ENCODE peak calls at places on chromosomes 1 and 21, in five cellular contexts. K is AG09319, O is endothelial cell, C is PC-3, H is adrenal gland. V is an unnamed sample.

GRCh38 chr1:147515046-147515869 is 26.0 kb upstream of the BCL9 start:
- DNase-seq in C (peak), H (no peak), K (no peak), O (peak), V (no peak)

GRCh38 chr1:47676311-47677054 is 238.6 kb downstream of the FOXD2 start:
- DNase-seq in C (no peak), K (no peak), O (no peak), H (peak), V (no peak)

GRCh38 chr1:232322162-232322734 is 307.7 kb downstream of the SIPA1L2 start:
- DNase-seq in O (no peak), C (peak), K (no peak), H (no peak), V (no peak)

GRCh38 chr21:28016571-28016970 is 976.1 kb downstream of the LTN1 start:
- DNase-seq in O (no peak), K (no peak), C (no peak), H (no peak), V (no peak)

GRCh38 chr1:25772164-25772563 is 27.8 kb upstream of the SELENON start:
- DNase-seq in C (no peak), O (no peak), K (no peak), H (no peak), V (no peak)

GRCh38 chr1:203765029-203765837 is at the start of gene LAX1:
- DNase-seq in H (no peak), C (no peak), O (no peak), K (no peak), V (no peak)

GRCh38 chr1:81119319-81119718 is 681.4 kb upstream of the ADGRL2 start:
- DNase-seq in C (no peak), H (no peak), K (no peak), O (no peak), V (no peak)

GRCh38 chr21:44338971-44339910 is at the start of gene CFAP410:
- DNase-seq in C (peak), O (peak), K (peak), H (peak), V (peak)

GRCh38 chr1:15328785-15329480 is 80.8 kb upstream of the EFHD2 start:
- DNase-seq in C (no peak), O (no peak), K (no peak), H (peak), V (no peak)

GRCh38 chr1:184973308-184974085 is 811 bp downstream of the NIBAN1 start:
- DNase-seq in K (peak), H (peak), C (peak), O (peak), V (peak)

GRCh38 chr1:224481601-224482000 is 47.0 kb upstream of the WDR26 start:
- DNase-seq in H (no peak), C (no peak), K (no peak), O (no peak), V (no peak)

GRCh38 chr1:239976130-239976968 is 115.3 kb upstream of the FMN2 start:
- DNase-seq in H (peak), C (peak), O (peak), K (peak), V (peak)

GRCh38 chr1:192713921-192714320 is 78.0 kb downstream of the RGS13 start:
- DNase-seq in H (no peak), O (no peak), K (no peak), C (no peak), V (no peak)

GRCh38 chr1:150006881-150007401 is 3.6 kb downstream of the OTUD7B start:
- DNase-seq in H (no peak), K (no peak), C (peak), O (no peak), V (no peak)

GRCh38 chr1:26529655-26530539 is at the start of gene RPS6KA1:
- DNase-seq in C (peak), O (peak), K (no peak), H (peak), V (peak)

GRCh38 chr21:28811860-28812259 is 180.8 kb downstream of the LTN1 start:
- DNase-seq in K (no peak), O (no peak), H (no peak), C (no peak), V (no peak)

GRCh38 chr1:200483491-200484143 is 73.8 kb upstream of the ZNF281 start:
- DNase-seq in K (peak), H (peak), O (no peak), C (peak), V (no peak)

DNA sequence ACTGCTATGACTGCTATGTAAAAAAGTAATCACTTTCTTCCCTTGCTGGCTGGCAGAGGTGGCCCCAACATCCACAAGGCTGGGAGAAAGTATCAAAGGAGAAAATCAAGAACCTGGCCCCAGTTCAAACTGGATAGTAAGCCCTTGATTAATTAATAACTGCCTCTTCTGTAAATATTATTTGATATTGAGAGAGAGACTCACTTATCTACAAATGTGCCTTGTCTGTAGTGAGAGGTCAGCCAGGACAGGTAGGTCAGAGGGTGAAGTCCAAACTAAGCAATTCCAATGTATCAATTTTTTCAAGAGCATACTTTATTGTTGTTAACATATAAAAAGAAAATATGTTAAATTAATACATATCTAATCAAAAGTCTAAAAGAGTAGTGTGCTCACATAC is 23.8 kb upstream of the TARBP1 start:
- DNase-seq in C (no peak), K (no peak), H (no peak), O (no peak), V (no peak)
- TF ChIP-seq CTCF in C (no peak), K (no peak), H (no peak), O (no peak), V (no peak)

GRCh38 chr1:155226910-155227260 is 18.4 kb downstream of the MTX1 start:
- DNase-seq in K (no peak), O (peak), H (peak), C (peak), V (peak)
- TF ChIP-seq CTCF in K (no peak), O (peak), H (no peak), C (peak), V (peak)

DNA sequence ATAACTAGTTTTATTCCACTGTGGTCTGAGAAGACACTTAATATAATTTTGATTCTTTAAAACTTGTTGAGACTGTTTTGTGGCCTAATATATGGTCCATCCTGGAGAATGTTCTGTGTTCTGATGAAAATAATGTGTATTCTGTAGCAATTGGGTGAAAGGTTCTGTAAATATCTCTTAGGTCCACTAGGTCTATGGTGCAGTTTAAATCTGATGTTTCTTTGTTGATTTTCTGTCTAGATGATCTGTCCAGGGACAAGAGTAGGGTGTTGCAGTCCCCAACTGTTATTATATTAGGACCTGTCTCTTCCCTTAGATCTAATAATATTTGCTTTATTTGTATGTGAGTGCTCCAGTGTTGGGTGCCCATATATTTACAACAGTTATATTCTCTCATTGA is 33.9 kb upstream of the PM20D1 start:
- DNase-seq in O (no peak), H (no peak), K (no peak), C (no peak), V (no peak)
- TF ChIP-seq CTCF in O (no peak), H (no peak), K (no peak), C (no peak), V (no peak)

GRCh38 chr1:155137129-155137528 is 1.5 kb downstream of the SLC50A1 start:
- DNase-seq in C (no peak), O (no peak), H (no peak), K (no peak), V (no peak)
- TF ChIP-seq CTCF in C (no peak), O (no peak), H (no peak), K (no peak), V (no peak)

DNA sequence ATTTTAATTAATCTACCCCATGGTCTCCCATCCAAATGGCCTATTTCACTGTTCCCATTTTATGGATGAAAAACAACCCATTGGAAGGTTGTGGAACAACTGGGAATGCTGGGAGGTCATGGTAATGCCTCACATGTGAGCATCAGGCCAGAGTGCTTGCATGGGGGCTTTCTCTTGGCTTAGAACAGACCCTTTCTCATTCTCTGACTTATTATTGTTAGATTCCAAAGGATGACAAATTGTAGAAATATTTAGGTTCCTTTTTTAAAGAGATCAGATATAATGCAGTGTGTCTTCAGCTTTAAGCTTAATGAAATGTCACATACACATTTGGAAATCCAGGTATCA is 622.3 kb upstream of the PKN2 start:
- DNase-seq in H (no peak), K (no peak), O (no peak), C (no peak), V (no peak)
- TF ChIP-seq CTCF in H (no peak), K (no peak), O (peak), C (peak), V (peak)

GRCh38 chr1:84541679-84542078 is 32.6 kb downstream of the CTBS start:
- DNase-seq in O (no peak), K (no peak), C (peak), H (no peak), V (no peak)
- TF ChIP-seq CTCF in O (no peak), K (peak), C (peak), H (no peak), V (no peak)

GRCh38 chr1:67551375-67551774 is 121.2 kb upstream of the SERBP1 start:
- DNase-seq in O (no peak), H (no peak), K (no peak), C (no peak), V (no peak)
- TF ChIP-seq CTCF in O (no peak), H (no peak), K (no peak), C (no peak), V (no peak)

GRCh38 chr1:216032284-216032683 is 391.0 kb downstream of the USH2A start:
- DNase-seq in K (no peak), C (no peak), H (no peak), O (no peak), V (no peak)

GRCh38 chr1:216032977-216033376 is 390.3 kb downstream of the USH2A start:
- DNase-seq in H (no peak), O (no peak), C (no peak), K (no peak), V (no peak)

GRCh38 chr1:216028630-216029029 is 394.6 kb downstream of the USH2A start:
- DNase-seq in C (no peak), K (no peak), H (no peak), O (no peak), V (no peak)

GRCh38 chr1:216034506-216034905 is 388.7 kb downstream of the USH2A start:
- DNase-seq in H (no peak), K (no peak), C (peak), O (peak), V (no peak)
- TF ChIP-seq CTCF in H (no peak), K (peak), C (peak), O (peak), V (peak)

GRCh38 chr1:172416482-172417035 is 3.9 kb upstream of the C1orf105 start:
- DNase-seq in O (no peak), H (no peak), C (no peak), K (no peak), V (no peak)
- TF ChIP-seq CTCF in O (no peak), H (no peak), C (no peak), K (no peak), V (no peak)

V was measured in neural crest cell.